ENCODE peak calls at places on chromosomes 7 and 10, in five cellular contexts. M is heart left ventricle, T is thyroid gland, Z is endothelial cell of umbilical vein, Q is right lobe of liver. K is an unnamed sample.

GRCh38 chr10:97932932-97933530 is 83.4 kb downstream of the GOLGA7B start:
- DNase-seq in Q (no peak), T (no peak), Z (no peak), M (no peak), K (no peak)

GRCh38 chr7:118072893-118073674 is 110.9 kb upstream of the LSM8 start:
- DNase-seq in M (no peak), T (no peak), Z (no peak), Q (no peak), K (no peak)

GRCh38 chr7:107043916-107044346 is 574 bp upstream of the PRKAR2B start:
- DNase-seq in Z (no peak), T (no peak), Q (no peak), M (no peak), K (no peak)

GRCh38 chr10:103153302-103153759 is 39.7 kb downstream of the NT5C2 start:
- DNase-seq in T (peak), Q (no peak), M (no peak), Z (peak), K (no peak)

GRCh38 chr7:131159961-131160361 is 167.7 kb upstream of the MKLN1 start:
- DNase-seq in M (no peak), Q (no peak), T (no peak), Z (no peak), K (no peak)

GRCh38 chr10:100742067-100742771 is 3.2 kb upstream of the PAX2 start:
- DNase-seq in Q (no peak), T (no peak), Z (no peak), M (no peak), K (no peak)

GRCh38 chr10:90111671-90112070 is 410.3 kb downstream of the KIF20B start:
- DNase-seq in Z (no peak), Q (no peak), T (no peak), M (no peak), K (no peak)

GRCh38 chr10:87816842-87817178 is 1.2 kb downstream of the ATAD1 start:
- DNase-seq in T (no peak), Q (no peak), Z (peak), M (no peak), K (peak)

GRCh38 chr10:98886686-98887085 is 349.0 kb downstream of the HPSE2 start:
- DNase-seq in M (no peak), Q (no peak), Z (no peak), T (no peak), K (peak)

GRCh38 chr7:36747969-36748574 is 23.8 kb upstream of the AOAH start:
- DNase-seq in Q (no peak), Z (no peak), T (no peak), M (no peak), K (peak)

GRCh38 chr10:21184216-21184615 is 287.1 kb upstream of the NEBL start:
- DNase-seq in M (no peak), T (no peak), Z (peak), Q (no peak), K (no peak)

GRCh38 chr10:19702215-19702614 is 114.0 kb upstream of the PLXDC2 start:
- DNase-seq in T (no peak), Q (no peak), M (no peak), Z (no peak), K (no peak)

GRCh38 chr10:108582387-108582786 is 1340.9 kb downstream of the XPNPEP1 start:
- DNase-seq in M (no peak), Q (peak), Z (no peak), T (no peak), K (no peak)

GRCh38 chr10:112898540-112899395 is 51.3 kb upstream of the TCF7L2 start:
- DNase-seq in T (peak), Q (peak), Z (peak), M (no peak), K (no peak)

GRCh38 chr10:70954373-70954772 is 66.0 kb upstream of the PCBD1 start:
- DNase-seq in Z (no peak), M (peak), Q (no peak), T (no peak), K (no peak)

GRCh38 chr10:89889610-89890009 is 188.2 kb downstream of the KIF20B start:
- DNase-seq in Q (no peak), M (no peak), Z (no peak), T (no peak), K (no peak)

GRCh38 chr7:151010307-151011096 is 13.8 kb downstream of the ATG9B start:
- DNase-seq in M (no peak), Z (no peak), T (peak), Q (no peak), K (no peak)
- TF ChIP-seq POLR2A in M (no peak), Z (no peak), T (no peak), Q (no peak), K (no peak)

DNA sequence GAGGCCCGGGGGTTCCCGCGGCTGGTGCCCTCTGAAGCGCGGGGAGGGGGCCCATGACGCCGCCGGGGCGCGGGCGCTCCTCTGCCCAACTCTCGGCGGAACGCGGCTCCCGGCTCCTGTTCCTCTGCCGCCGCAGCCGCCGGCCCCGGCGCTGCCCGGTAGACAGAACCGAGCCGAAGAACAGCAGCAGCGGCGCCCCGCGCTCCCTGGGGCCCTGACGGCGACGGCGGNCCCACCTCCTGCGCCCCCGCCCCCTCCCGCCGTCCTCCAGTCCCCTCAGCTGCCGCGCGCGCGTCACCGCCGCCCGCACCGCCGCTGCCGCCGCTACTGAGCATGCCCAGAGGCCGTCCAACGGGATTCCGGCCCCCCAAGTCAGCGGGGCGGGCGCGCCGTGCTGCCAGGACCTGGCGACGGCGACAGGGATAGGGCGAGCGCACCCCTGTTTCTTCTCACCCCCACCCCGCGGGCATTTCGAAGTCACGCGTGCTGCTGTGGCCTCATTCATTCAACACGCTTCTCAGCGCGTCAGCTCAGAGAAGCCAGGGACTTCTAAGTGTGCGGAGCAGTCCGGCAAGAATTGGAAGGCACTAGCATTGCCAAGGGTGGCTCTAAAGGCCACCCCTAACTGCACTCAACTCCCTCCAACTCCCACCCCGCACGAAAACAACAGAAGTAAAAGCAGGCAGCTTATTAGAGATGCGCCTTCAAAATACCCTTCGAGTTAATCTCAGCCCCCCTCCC is at the start of gene IPMK:
- DNase-seq in Q (peak), Z (peak), M (peak), T (peak), K (peak)
- TF ChIP-seq POLR2A in Q (peak), Z (peak), M (peak), T (peak), K (peak)

DNA sequence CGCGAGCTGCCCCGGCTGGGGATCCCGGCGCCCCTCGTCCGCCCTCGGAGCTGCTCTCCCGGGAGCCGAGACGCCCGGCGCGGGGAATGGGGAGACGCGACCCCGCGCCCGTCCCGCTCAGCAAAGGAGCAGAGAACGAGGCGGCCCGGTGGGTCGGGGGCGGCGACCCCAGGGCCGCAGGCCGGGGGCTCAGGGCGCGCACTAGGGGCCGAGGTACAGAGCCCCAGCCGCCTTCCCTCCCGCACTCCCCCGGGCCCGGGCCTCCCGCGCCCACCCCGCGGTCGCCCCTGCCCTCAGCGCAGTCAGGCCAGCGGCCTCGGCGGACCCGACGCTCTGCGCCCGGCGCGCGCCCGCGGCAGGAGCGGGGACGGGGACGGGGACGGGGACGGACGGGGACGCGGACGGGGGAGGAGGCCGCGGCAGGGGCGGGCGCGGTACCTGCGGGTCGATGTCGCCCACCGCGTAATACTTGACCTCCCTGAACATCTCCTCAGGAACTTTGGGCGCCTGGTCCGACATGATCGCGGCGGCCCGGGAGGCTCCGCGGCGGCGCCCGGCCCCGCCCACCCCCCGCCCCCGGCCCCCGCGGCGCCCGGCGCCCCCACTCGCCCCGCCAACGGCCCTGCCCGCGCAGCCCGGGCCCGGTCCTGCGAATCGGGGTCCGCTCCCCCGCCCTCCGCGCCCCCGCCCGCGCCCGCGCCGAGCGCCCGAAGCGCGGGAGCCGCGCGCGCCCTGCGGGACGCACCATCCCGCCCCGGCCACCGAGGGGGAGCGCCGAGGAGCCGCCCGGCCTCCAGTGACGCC is at the start of gene PAXIP1:
- DNase-seq in T (peak), Q (peak), M (peak), Z (peak), K (peak)
- TF ChIP-seq POLR2A in T (no peak), Q (no peak), M (no peak), Z (peak), K (no peak)

DNA sequence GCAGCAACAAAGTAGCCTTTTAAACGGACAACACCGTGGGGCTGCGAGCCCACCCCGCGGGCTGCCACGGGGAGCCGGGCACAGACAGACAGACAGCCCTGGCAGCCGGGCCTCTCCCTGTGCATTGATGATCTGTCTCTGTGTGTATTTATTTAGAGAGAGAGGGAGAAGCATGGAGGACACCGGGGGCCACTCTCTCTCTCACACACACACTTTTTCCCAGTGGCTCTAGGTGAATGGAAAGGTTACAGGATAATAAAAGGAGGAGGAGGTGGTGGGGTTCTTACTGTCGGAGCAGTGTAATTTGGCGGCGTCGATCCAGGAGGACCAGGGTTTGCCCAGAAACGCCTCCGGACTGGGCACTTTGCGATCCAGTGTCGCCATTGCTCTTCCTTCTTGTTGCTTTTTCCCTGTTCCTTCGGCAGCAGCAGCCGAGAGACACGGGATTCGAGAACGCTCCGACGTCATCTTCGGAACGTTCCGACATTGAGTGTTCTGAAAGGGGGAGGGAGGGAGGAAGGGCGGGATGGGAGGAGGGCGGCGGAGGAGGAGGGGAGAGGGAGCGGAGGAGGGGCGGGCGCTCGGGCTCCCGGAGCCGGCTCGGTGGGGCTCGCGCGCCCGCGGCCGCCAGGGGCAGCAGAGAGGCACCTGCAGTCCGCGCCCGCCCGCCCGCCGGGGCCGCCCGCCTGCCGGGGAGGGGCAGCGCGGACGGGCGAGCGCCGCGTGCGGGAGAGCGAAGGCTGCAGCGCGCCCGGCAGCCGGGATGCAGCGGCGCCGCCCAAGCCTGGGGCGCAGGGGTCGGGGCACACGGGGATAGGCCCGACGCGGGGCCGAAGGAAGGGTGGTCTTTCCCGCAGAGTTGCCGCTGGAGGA is at the start of gene ATXN7L1:
- DNase-seq in M (peak), Z (peak), Q (peak), T (peak), K (peak)
- TF ChIP-seq POLR2A in M (peak), Z (peak), Q (no peak), T (no peak), K (no peak)

GRCh38 chr10:73413528-73414229 is at the start of gene ANXA7:
- DNase-seq in Z (peak), Q (peak), M (peak), T (peak), K (peak)
- TF ChIP-seq POLR2A in Z (peak), Q (peak), M (peak), T (peak), K (peak)

DNA sequence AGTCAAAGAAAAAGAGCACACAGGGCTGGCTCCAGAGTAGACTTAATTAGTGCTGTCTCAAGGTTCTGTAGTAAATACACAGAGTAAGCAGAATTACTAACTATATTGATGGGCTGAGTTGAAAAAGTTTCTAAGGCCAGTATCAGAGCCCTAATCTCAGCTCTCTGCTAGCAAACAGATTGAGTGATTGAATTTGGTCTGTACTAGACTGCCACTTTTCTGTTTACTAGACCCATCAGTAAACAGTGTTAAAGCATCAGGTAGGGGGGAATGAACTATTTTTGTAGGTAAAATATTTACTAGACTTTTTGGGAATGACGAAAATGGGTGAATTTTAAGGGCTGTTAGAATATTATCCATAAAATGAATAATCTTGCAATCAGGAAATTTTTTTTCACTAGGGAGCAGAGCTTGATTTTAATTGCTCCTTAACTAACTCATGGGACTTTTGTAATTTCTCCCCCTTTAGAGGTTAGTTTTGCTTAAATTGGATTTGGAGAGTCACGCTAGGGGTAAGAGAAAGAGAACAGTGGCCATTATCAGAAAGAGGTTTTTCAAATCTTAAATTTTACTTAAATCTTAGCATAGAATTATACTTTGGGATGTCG is 37.3 kb upstream of the RASGEF1A start:
- DNase-seq in T (no peak), M (no peak), Z (no peak), Q (no peak), K (no peak)
- TF ChIP-seq POLR2A in T (no peak), M (no peak), Z (no peak), Q (no peak), K (no peak)

GRCh38 chr7:27200761-27201230 is 905 bp upstream of the HOXA13 start:
- DNase-seq in T (no peak), Z (no peak), Q (no peak), M (no peak), K (peak)

GRCh38 chr7:27201231-27202017 is 1.5 kb upstream of the HOXA13 start:
- DNase-seq in T (no peak), Z (no peak), M (no peak), Q (no peak), K (peak)

GRCh38 chr7:27198138-27198841 is 1.6 kb downstream of the HOXA13 start:
- DNase-seq in Z (no peak), Q (no peak), M (no peak), T (no peak), K (peak)

GRCh38 chr7:27198871-27199801 is 755 bp downstream of the HOXA13 start:
- DNase-seq in M (no peak), Q (no peak), T (no peak), Z (no peak), K (peak)

DNA sequence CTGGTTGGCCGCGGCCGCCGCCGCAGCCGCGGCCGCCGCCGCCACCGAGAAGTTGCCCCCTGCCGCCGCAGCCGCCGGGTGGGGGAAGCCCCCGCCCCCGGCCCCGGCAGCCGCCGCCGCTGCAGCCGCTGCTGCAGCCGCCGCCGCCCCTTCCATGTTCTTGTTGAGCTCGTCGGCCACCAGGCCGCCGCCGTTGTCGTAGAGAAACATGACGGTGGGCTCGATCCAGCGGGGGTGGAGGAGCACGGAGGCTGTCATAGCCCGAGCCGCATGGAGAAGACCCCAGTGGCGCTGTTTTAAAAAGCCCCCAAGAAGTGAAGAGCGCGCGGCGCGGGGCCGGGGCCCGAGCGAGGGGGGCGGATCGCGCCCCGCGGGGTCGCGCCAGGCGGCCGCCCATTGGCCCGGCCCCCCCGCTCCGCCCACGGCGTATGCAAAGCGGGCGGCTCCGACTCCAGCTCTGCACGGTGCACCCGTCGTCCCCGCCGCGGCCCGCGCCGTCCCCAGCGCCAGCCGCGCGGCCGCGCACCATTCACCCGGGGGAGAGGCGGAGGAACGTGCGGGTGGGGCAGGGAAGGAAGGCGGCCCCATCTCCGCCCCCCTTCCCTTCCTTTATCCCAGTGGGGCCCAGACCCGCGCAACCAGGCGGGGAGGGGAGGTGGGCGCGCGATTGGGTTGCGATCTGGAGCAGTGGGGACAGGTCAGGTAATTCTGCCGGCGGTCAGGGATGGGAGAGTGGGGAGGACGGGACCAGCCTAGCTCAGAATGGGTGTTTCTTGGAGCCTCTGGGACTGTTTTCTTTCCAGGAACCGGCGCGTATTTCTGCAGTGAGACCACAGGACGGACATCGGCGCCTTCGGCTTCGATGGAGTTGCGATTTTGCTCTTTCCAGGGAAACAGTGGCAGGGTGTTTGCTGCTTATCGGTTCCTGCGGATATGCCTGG is at the start of gene HOXA13:
- DNase-seq in Q (no peak), M (no peak), Z (no peak), T (no peak), K (peak)
- TF ChIP-seq POLR2A in Q (no peak), M (no peak), Z (no peak), T (no peak), K (peak)

DNA sequence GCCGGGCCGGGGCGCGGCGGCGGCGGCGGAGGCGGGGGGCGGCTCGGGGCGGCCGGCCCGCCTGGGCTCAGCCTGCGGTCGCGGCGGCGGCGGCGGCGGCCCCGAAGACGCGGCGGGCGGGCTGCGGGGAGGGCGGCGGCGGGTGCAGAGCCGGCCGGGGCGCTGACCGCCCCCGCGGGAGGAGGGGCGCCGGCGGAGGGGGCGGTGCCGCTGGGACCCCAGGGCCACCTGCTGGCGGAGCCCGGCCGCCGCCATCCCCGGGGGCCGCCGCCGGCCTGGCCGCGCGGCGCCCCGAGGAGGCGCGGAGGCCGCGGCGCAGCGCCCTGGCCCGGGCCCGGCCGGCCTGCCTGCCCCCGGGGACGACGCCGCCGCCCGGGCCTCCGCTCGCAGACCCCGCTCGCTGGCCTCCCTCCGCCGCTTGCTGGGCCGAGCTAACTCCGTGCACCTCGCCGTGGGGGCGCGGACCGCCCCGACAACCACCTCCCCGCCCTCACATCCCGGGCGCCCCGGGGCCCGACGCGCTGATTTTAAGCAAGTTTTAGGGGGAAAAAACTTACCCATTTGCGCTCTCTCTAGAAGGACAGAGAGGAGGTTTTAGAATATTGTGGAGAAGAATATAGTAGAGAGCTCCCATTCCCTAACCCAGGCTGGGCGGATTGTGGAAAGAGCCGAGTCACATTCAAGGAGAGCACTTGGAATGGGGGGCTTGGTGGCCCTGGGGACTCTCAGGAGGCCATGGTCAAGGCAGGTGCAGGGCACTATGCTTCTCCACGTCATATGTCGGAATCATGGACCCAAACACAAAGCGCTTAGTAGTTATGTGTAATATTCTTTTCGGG is at the start of gene BEND7:
- DNase-seq in T (peak), Z (peak), Q (peak), M (peak), K (peak)
- TF ChIP-seq POLR2A in T (no peak), Z (no peak), Q (no peak), M (no peak), K (no peak)

K was measured in NB4.